ENCODE peak calls at places on chromosomes 13 and 19, in five cellular contexts. R is lower leg skin, L is NCI-H345, D is keratinocyte, C is skeletal muscle cell. H is an unnamed sample.

GRCh38 chr13:98839826-98840769 is 87.6 kb upstream of the SLC15A1 start:
- DNase-seq in C (no peak), D (no peak), L (peak), R (no peak), H (no peak)

GRCh38 chr13:98606296-98606695 is 29.4 kb upstream of the STK24 start:
- DNase-seq in C (no peak), D (peak), L (no peak), R (no peak), H (no peak)

GRCh38 chr13:80235559-80236296 is 105.2 kb downstream of the SPRY2 start:
- DNase-seq in C (no peak), L (peak), R (no peak), D (no peak), H (no peak)

GRCh38 chr19:19185853-19186728 is 5.9 kb downstream of the BORCS8 start:
- DNase-seq in L (peak), C (no peak), R (no peak), D (no peak), H (no peak)

GRCh38 chr13:98918771-98919170 is 59.1 kb downstream of the DOCK9 start:
- DNase-seq in L (no peak), D (no peak), C (no peak), R (no peak), H (no peak)

GRCh38 chr19:55831846-55832245 is at the start of gene NLRP11:
- DNase-seq in R (no peak), L (no peak), C (no peak), D (no peak), H (no peak)

GRCh38 chr13:42211704-42212103 is 60.2 kb upstream of the AKAP11 start:
- DNase-seq in R (no peak), C (no peak), D (no peak), L (no peak), H (no peak)

GRCh38 chr13:112579310-112579843 is 8.6 kb downstream of the TUBGCP3 start:
- DNase-seq in D (no peak), R (no peak), L (no peak), C (no peak), H (no peak)

GRCh38 chr19:12665281-12665573 is 1.3 kb downstream of the MAN2B1 start:
- DNase-seq in D (no peak), C (no peak), L (no peak), R (no peak), H (no peak)

GRCh38 chr19:42074513-42075363 is 1.2 kb upstream of the ZNF574 start:
- DNase-seq in R (peak), L (no peak), D (no peak), C (no peak), H (no peak)

GRCh38 chr13:114079601-114080536 is 52.6 kb downstream of the RASA3 start:
- DNase-seq in D (no peak), L (no peak), R (peak), C (no peak), H (no peak)

GRCh38 chr13:20127563-20128458 is 33.0 kb downstream of the GJA3 start:
- DNase-seq in L (no peak), R (peak), D (no peak), C (no peak), H (no peak)

GRCh38 chr13:111319521-111319920 is 921 bp upstream of the TEX29 start:
- DNase-seq in C (no peak), L (no peak), D (no peak), R (no peak), H (no peak)

GRCh38 chr19:4516939-4517300 is 1.4 kb downstream of the PLIN4 start:
- DNase-seq in R (no peak), D (no peak), C (no peak), L (no peak), H (no peak)